ENCODE peak calls at places on chromosomes 5 and 9, in six cellular contexts. J, W, H, Y, K and X are unnamed samples.

GRCh38 chr5:107284822-107285510 is 385.8 kb downstream of the EFNA5 start:
- DNase-seq in W (no peak), K (no peak), H (peak; percentile 90), J (no peak), Y (no peak), X (no peak)

GRCh38 chr9:13450723-13451122 is 171.2 kb upstream of the MPDZ start:
- DNase-seq in J (no peak), W (no peak), H (no peak), Y (no peak), K (no peak), X (peak; percentile 8)

GRCh38 chr5:139910901-139911300 is 115.3 kb downstream of the PSD2 start:
- DNase-seq in H (no peak), J (no peak), Y (no peak), W (no peak), K (no peak), X (no peak)

GRCh38 chr5:96288166-96288844 is 144.7 kb downstream of the PCSK1 start:
- DNase-seq in K (no peak), H (no peak), W (no peak), Y (no peak), J (no peak), X (no peak)

GRCh38 chr5:139091439-139092156 is 106.6 kb downstream of the SIL1 start:
- DNase-seq in J (no peak), K (no peak), Y (no peak), W (peak; percentile 17), H (no peak), X (no peak)

GRCh38 chr5:142133382-142134206 is 25.0 kb downstream of the NDFIP1 start:
- DNase-seq in Y (no peak), K (no peak), H (no peak), J (no peak), W (no peak), X (no peak)

GRCh38 chr9:32603914-32604852 is 31.2 kb upstream of the NDUFB6 start:
- DNase-seq in W (no peak), H (no peak), Y (peak; percentile 88), J (no peak), K (no peak), X (no peak)

GRCh38 chr5:122163151-122164069 is 34.1 kb downstream of the ZNF474 start:
- DNase-seq in K (no peak), H (peak; percentile 57), J (no peak), W (no peak), Y (peak; percentile 68), X (no peak)

GRCh38 chr9:26893030-26893676 is 551 bp upstream of the CAAP1 start:
- DNase-seq in W (no peak), J (no peak), K (no peak), Y (no peak), H (no peak), X (no peak)

GRCh38 chr5:23208959-23209431 is 298.4 kb upstream of the PRDM9 start:
- DNase-seq in Y (peak; percentile 63), H (peak; percentile 12), W (no peak), J (no peak), K (no peak), X (no peak)

GRCh38 chr9:95147452-95147851 is 170.1 kb downstream of the FANCC start:
- DNase-seq in W (no peak), J (no peak), K (no peak), H (no peak), Y (no peak), X (no peak)

GRCh38 chr5:150286820-150287219 is 2.8 kb downstream of the CAMK2A start:
- DNase-seq in W (no peak), K (no peak), Y (peak; percentile 65), H (no peak), J (no peak), X (no peak)

GRCh38 chr9:68740561-68740960 is 35.5 kb downstream of the PIP5K1B start:
- DNase-seq in W (peak; percentile 77), J (no peak), H (peak; percentile 49), Y (peak; percentile 95), K (no peak), X (no peak)

GRCh38 chr9:119003218-119003617 is 366.0 kb downstream of the BRINP1 start:
- DNase-seq in K (no peak), Y (no peak), W (no peak), H (no peak), J (no peak), X (no peak)

GRCh38 chr9:126965541-126966428 is 51.2 kb downstream of the RALGPS1 start:
- DNase-seq in K (peak; percentile 49), J (no peak), W (peak; percentile 25), H (no peak), Y (no peak), X (peak; percentile 21)

GRCh38 chr5:79464695-79465332 is 49.1 kb downstream of the HOMER1 start:
- DNase-seq in J (no peak), H (no peak), K (no peak), W (no peak), Y (no peak), X (no peak)

GRCh38 chr5:177303925-177304391 is 359 bp downstream of the PRELID1 start:
- DNase-seq in J (no peak), W (no peak), Y (no peak), H (no peak), K (no peak), X (no peak)

GRCh38 chr9:136133191-136133958 is 14.7 kb upstream of the TMEM250 start:
- DNase-seq in J (no peak), Y (no peak), K (no peak), H (no peak), W (no peak), X (peak; percentile 54)

GRCh38 chr9:35731415-35732184 is 395 bp downstream of the TLN1 start:
- DNase-seq in W (no peak), J (peak; percentile 83), K (no peak), H (no peak), Y (no peak), X (no peak)

GRCh38 chr9:107024193-107024592 is 161.2 kb downstream of the ZNF462 start:
- DNase-seq in K (no peak), J (no peak), H (no peak), Y (no peak), W (no peak), X (no peak)

GRCh38 chr5:175109058-175109755 is 334.8 kb downstream of the DRD1 start:
- DNase-seq in K (no peak), W (no peak), J (no peak), H (no peak), Y (no peak), X (no peak)

DNA sequence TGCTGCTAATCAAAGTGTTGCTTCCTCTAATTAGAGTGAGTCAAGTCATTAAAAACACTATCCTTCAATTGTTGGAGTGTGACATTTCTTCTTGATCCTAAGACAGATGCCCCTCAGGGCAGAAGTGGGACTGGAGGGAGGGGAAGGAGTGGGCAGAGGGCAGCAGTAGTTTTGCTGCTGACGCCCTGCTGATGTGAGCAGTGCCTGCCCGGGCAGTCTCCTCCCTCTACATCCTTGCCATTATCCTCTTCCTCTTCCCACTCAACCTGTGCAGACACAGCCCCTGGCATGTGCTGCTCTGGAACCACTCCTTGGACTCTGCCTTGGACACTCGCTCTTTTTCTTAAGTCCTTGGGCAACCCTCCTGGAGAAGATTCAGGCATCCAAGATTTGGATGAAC is 232.5 kb downstream of the HSPA4 start:
- DNase-seq in W (no peak), K (no peak), H (no peak), J (no peak), Y (no peak), X (no peak)
- H3K27ac ChIP-seq in W (no peak overlapping the region), K (no peak overlapping the region), H (no peak overlapping the region), J (no peak overlapping the region), Y (no peak overlapping the region), X (no peak overlapping the region)

GRCh38 chr5:65796269-65796668 is 74.3 kb downstream of the NLN start:
- DNase-seq in J (no peak), Y (no peak), W (no peak), H (no peak), K (no peak), X (no peak)

GRCh38 chr5:65791721-65792698 is 70.0 kb downstream of the NLN start:
- DNase-seq in W (no peak), J (no peak), K (no peak), H (no peak), Y (no peak), X (peak; percentile 68)

GRCh38 chr5:65790371-65791163 is 68.6 kb downstream of the NLN start:
- DNase-seq in J (no peak), H (no peak), Y (no peak), K (peak; percentile 27), W (no peak), X (no peak)
- H3K27ac ChIP-seq in J (no peak overlapping the region), H (no peak overlapping the region), Y (no peak overlapping the region), K (no peak overlapping the region), W (no peak overlapping the region), X (no peak overlapping the region)

GRCh38 chr9:129469988-129470316 is 150.9 kb downstream of the C9orf50 start:
- DNase-seq in W (no peak), K (no peak), Y (no peak), H (no peak), J (no peak), X (no peak)

GRCh38 chr9:129467004-129467588 is 153.8 kb downstream of the C9orf50 start:
- DNase-seq in K (peak; percentile 5), W (no peak), Y (no peak), J (no peak), H (no peak), X (no peak)

GRCh38 chr9:129465834-129466535 is 154.9 kb downstream of the C9orf50 start:
- DNase-seq in J (no peak), W (no peak), K (peak; percentile 24), H (no peak), Y (no peak), X (no peak)

GRCh38 chr9:129469188-129469987 is 151.5 kb downstream of the C9orf50 start:
- DNase-seq in Y (no peak), W (no peak), K (no peak), H (no peak), J (no peak), X (no peak)

GRCh38 chr9:129467739-129468666 is 152.9 kb downstream of the C9orf50 start:
- DNase-seq in J (no peak), H (no peak), W (no peak), K (no peak), Y (no peak), X (no peak)
- H3K27ac ChIP-seq in J (no peak overlapping the region), H (no peak overlapping the region), W (no peak overlapping the region), K (no peak overlapping the region), Y (no peak overlapping the region), X (no peak overlapping the region)

GRCh38 chr9:115672477-115673316 is 480.9 kb upstream of the PAPPA start:
- DNase-seq in W (no peak), J (no peak), H (peak; percentile 58), Y (peak; percentile 87), K (no peak), X (no peak)

GRCh38 chr9:115674091-115674490 is 479.5 kb upstream of the PAPPA start:
- DNase-seq in K (no peak), W (no peak), Y (no peak), H (no peak), J (no peak), X (no peak)

GRCh38 chr9:115671911-115672310 is 481.7 kb upstream of the PAPPA start:
- DNase-seq in J (no peak), W (no peak), K (no peak), H (no peak), Y (no peak), X (no peak)

GRCh38 chr9:115675834-115676233 is 477.8 kb upstream of the PAPPA start:
- DNase-seq in J (no peak), W (no peak), K (no peak), H (no peak), Y (no peak), X (no peak)

DNA sequence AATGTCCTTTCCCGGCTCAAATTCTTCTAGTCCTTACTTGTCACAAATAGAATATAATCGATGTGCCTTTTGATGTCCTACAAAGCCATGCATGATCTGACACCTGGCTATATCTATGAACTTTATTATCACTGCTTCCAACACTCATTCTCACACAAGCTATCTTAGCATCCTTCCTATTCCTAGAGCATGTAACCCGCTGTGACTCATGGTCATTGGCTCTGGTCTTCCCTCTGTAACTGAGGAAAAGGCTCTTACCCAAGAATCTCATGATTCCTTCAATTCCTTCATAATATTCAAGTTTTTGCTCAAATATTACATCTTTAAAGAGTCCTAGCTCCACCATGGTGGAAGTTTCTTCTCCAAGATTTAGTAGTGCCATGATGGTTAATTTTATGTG is 480.0 kb upstream of the PAPPA start:
- DNase-seq in K (no peak), H (no peak), Y (no peak), J (no peak), W (no peak), X (no peak)
- H3K27ac ChIP-seq in K (peak overlapping the region; percentile 47), H (peak overlapping the region; percentile 99), Y (peak overlapping the region; percentile 100), J (no peak overlapping the region), W (no peak overlapping the region), X (no peak overlapping the region)